ENCODE peak calls at places on chromosomes 3 and 15, in five cellular contexts. T is iris pigment epithelial cell, F is PC-9, R is KBM-7, V is hepatocyte. S is an unnamed sample.

GRCh38 chr15:52146261-52146660 is 33.7 kb upstream of the BCL2L10 start:
- DNase-seq in T (no peak), F (no peak), R (no peak), V (no peak), S (no peak)

GRCh38 chr3:72754582-72754981 is 93.7 kb downstream of the SHQ1 start:
- DNase-seq in T (no peak), F (no peak), R (no peak), V (no peak), S (no peak)

GRCh38 chr3:30098206-30098605 is 508.2 kb upstream of the TGFBR2 start:
- DNase-seq in T (peak), F (no peak), R (no peak), V (no peak), S (no peak)

GRCh38 chr15:35603298-35603697 is 57.3 kb upstream of the DPH6 start:
- DNase-seq in T (peak), F (no peak), R (no peak), V (no peak), S (no peak)

GRCh38 chr3:149340310-149340933 is 7.0 kb upstream of the TM4SF18 start:
- DNase-seq in T (peak), F (peak), R (no peak), V (no peak), S (peak)

GRCh38 chr3:124142389-124142970 is 150.6 kb upstream of the ROPN1 start:
- DNase-seq in T (no peak), F (no peak), R (no peak), V (no peak), S (no peak)

GRCh38 chr3:153768559-153769469 is 352.4 kb upstream of the ARHGEF26 start:
- DNase-seq in T (peak), F (peak), R (peak), V (peak), S (no peak)

GRCh38 chr3:183212565-183212964 is 40.5 kb upstream of the B3GNT5 start:
- DNase-seq in T (no peak), F (peak), R (peak), V (no peak), S (no peak)

GRCh38 chr3:184541886-184542562 is 19.6 kb upstream of the EPHB3 start:
- DNase-seq in T (no peak), F (no peak), R (no peak), V (no peak), S (no peak)

GRCh38 chr3:66423791-66424190 is 77.0 kb downstream of the LRIG1 start:
- DNase-seq in T (peak), F (no peak), R (no peak), V (no peak), S (no peak)

GRCh38 chr3:45275006-45275704 is 49.1 kb upstream of the TMEM158 start:
- DNase-seq in T (no peak), F (no peak), R (no peak), V (no peak), S (no peak)

GRCh38 chr15:56919708-56920637 is 1.5 kb downstream of the TCF12 start:
- DNase-seq in T (peak), F (no peak), R (peak), V (no peak), S (no peak)

GRCh38 chr3:34570916-34571705 is 772.7 kb downstream of the PDCD6IP start:
- DNase-seq in T (no peak), F (no peak), R (no peak), V (peak), S (no peak)

GRCh38 chr3:48595526-48596121 is 495 bp upstream of the COL7A1 start:
- DNase-seq in T (peak), F (peak), R (no peak), V (peak), S (peak)